ENCODE peak calls at places on chromosomes 4 and X, in eight cellular contexts. P is astrocyte, I is HCT116, N is H9, Y is endothelial cell of umbilical vein, Q is OCI-LY7, L is MM.1S, W is hepatocyte. B is an unnamed sample.

GRCh38 chr4:8738471-8738931 is 133.1 kb downstream of the HMX1 start:
- DNase-seq in P (no peak), I (no peak), N (peak), Y (no peak), Q (no peak), L (no peak), W (no peak), B (no peak)

GRCh38 chr4:8510191-8510590 is 69.6 kb downstream of the TRMT44 start:
- DNase-seq in P (no peak), I (no peak), N (no peak), Y (no peak), Q (no peak), L (no peak), W (no peak), B (no peak)

GRCh38 chr4:186789671-186790070 is 66.0 kb upstream of the FAT1 start:
- DNase-seq in P (peak), I (no peak), N (no peak), Y (no peak), Q (no peak), L (no peak), W (no peak), B (no peak)

GRCh38 chr4:25535278-25535677 is 120.4 kb upstream of the SLC34A2 start:
- DNase-seq in P (no peak), I (no peak), N (no peak), Y (no peak), Q (no peak), L (no peak), W (no peak), B (no peak)

GRCh38 chrX:56746996-56747395 is 18.0 kb downstream of the NBDY start:
- DNase-seq in P (no peak), I (no peak), N (no peak), Y (no peak), Q (no peak), L (no peak), W (no peak), B (no peak)

GRCh38 chr4:180253419-180253818 is 1989.8 kb upstream of the TENM3 start:
- DNase-seq in P (no peak), I (no peak), N (no peak), Y (no peak), Q (no peak), L (no peak), W (no peak), B (no peak)

GRCh38 chr4:131091896-131092295 is 1995.9 kb downstream of the C4orf33 start:
- DNase-seq in P (peak), I (peak), N (no peak), Y (peak), Q (peak), L (peak), W (peak), B (no peak)

GRCh38 chr4:142091691-142092182 is 455.4 kb downstream of the IL15 start:
- DNase-seq in P (peak), I (peak), N (no peak), Y (peak), Q (no peak), L (no peak), W (no peak), B (no peak)

GRCh38 chrX:65744965-65745364 is 77.5 kb downstream of the MSN start:
- DNase-seq in P (no peak), I (no peak), N (no peak), Y (no peak), Q (no peak), L (no peak), W (no peak), B (no peak)

GRCh38 chrX:153551135-153551534 is 33.7 kb downstream of the ATP2B3 start:
- DNase-seq in P (no peak), I (no peak), N (no peak), Y (no peak), Q (no peak), L (no peak), W (no peak), B (no peak)

GRCh38 chrX:108070891-108071290 is 20.5 kb downstream of the PSMD10 start:
- DNase-seq in P (peak), I (no peak), N (no peak), Y (peak), Q (no peak), L (no peak), W (no peak), B (no peak)

GRCh38 chr4:123939621-123940020 is 543.0 kb downstream of the SPRY1 start:
- DNase-seq in P (peak), I (peak), N (no peak), Y (peak), Q (no peak), L (no peak), W (peak), B (no peak)

GRCh38 chr4:123104275-123104674 is 181.9 kb upstream of the NUDT6 start:
- DNase-seq in P (peak), I (no peak), N (no peak), Y (no peak), Q (no peak), L (no peak), W (no peak), B (no peak)

GRCh38 chrX:49273181-49273727 is 3.7 kb downstream of the PPP1R3F start:
- DNase-seq in P (no peak), I (no peak), N (no peak), Y (no peak), Q (no peak), L (no peak), W (no peak), B (peak)

GRCh38 chr4:155026715-155027114 is 181.7 kb upstream of the NPY2R start:
- DNase-seq in P (no peak), I (no peak), N (no peak), Y (peak), Q (no peak), L (no peak), W (no peak), B (no peak)

GRCh38 chrX:106862972-106863688 is 40.0 kb downstream of the RIPPLY1 start:
- DNase-seq in P (no peak), I (peak), N (peak), Y (peak), Q (peak), L (peak), W (peak), B (peak)

GRCh38 chr4:61064636-61065035 is 135.5 kb upstream of the ADGRL3 start:
- DNase-seq in P (no peak), I (no peak), N (no peak), Y (no peak), Q (no peak), L (no peak), W (no peak), B (no peak)

GRCh38 chr4:169933531-169933930 is 92.7 kb downstream of the MFAP3L start:
- DNase-seq in P (no peak), I (no peak), N (no peak), Y (no peak), Q (no peak), L (no peak), W (no peak), B (no peak)

GRCh38 chrX:136586386-136586785 is 54.4 kb downstream of the VGLL1 start:
- DNase-seq in P (peak), I (no peak), N (no peak), Y (no peak), Q (no peak), L (no peak), W (no peak), B (peak)

DNA sequence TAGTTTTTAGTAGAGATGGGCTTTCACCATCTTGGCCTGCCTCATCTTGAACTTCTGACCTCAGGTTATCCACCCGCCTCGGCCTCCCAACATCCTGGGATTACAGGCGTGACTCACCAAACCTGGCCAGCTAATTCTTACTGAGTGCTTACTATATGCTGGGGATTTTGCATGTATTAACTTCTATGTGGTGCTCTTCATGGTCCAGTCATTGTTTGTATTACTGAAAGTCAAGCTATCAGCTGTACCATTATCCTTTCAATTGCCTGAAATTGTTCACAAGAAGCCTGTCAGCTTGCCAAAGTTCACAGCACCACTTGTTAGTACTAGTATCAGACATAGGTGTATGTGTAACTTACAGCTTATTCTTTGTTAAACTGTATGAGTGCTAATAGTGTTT is 1272.1 kb downstream of the ARAP2 start:
- DNase-seq in P (no peak), I (no peak), N (no peak), Y (no peak), Q (no peak), L (no peak), W (no peak), B (no peak)
- H3K27ac ChIP-seq in P (no peak), I (no peak), N (no peak), Y (no peak), Q (no peak), L (no peak), W (no peak), B (no peak)

GRCh38 chrX:143683486-143683885 is 37.1 kb downstream of the SPANXN2 start:
- DNase-seq in P (no peak), I (no peak), N (no peak), Y (no peak), Q (no peak), L (no peak), W (no peak), B (no peak)
- H3K4me2 ChIP-seq in P (no peak), I (no peak), N (no peak), Y (no peak), Q (no peak), L (no peak), W (no peak), B (no peak)

DNA sequence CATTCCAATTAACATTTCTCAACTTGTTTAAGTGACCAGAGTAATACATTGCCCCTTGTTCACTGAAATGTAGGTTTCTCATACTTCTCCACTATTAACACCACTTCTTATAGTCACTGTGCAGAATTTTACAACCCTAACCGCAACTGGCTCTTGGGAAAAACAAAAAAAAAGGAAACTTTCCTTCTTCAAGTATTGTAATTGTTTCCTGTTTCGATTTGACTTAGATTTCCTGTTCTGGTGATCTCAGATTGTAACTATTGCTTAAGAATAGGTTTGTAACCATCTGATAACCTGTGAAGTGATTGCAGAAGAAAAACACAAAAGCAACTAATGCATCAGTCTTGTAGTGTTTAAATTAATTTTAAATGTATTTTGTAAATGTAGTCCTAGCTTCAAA is 594.7 kb upstream of the GALNT7 start:
- DNase-seq in P (no peak), I (no peak), N (no peak), Y (peak), Q (peak), L (no peak), W (no peak), B (no peak)
- H2AFZ ChIP-seq in P (no peak), I (no peak), N (no peak), Y (no peak), Q (no peak), L (no peak), W (no peak), B (no peak)

GRCh38 chrX:13064599-13065143 is 20.3 kb upstream of the FAM9C start:
- DNase-seq in P (peak), I (no peak), N (no peak), Y (no peak), Q (no peak), L (no peak), W (peak), B (no peak)

GRCh38 chrX:13055486-13055885 is 11.1 kb upstream of the FAM9C start:
- DNase-seq in P (no peak), I (no peak), N (no peak), Y (no peak), Q (no peak), L (no peak), W (no peak), B (no peak)

GRCh38 chrX:13059269-13059668 is 14.8 kb upstream of the FAM9C start:
- DNase-seq in P (no peak), I (no peak), N (no peak), Y (no peak), Q (no peak), L (no peak), W (no peak), B (no peak)

GRCh38 chrX:13059676-13060499 is 15.5 kb upstream of the FAM9C start:
- DNase-seq in P (peak), I (peak), N (no peak), Y (peak), Q (no peak), L (no peak), W (peak), B (no peak)
- H3K27ac ChIP-seq in P (no peak), I (no peak), N (no peak), Y (no peak), Q (no peak), L (no peak), W (peak), B (no peak)

B was measured in DND-41.